ENCODE peak calls at places on chromosomes 3 and 15, in seven cellular contexts. E, V, D, R, X, F and U are unnamed samples.
A peak's percentile ranks its signal among the peaks of the same experiment; 100 is the strongest.

GRCh38 chr15:89356634-89357298 is 22.1 kb upstream of the POLG start:
- DNase-seq in V (no peak), R (no peak), X (no peak), D (no peak), E (no peak), F (peak; percentile 79), U (peak; percentile 73)

GRCh38 chr3:52655895-52656294 is 29.8 kb downstream of the PBRM1 start:
- DNase-seq in V (no peak), F (no peak), R (no peak), X (no peak), D (no peak), E (no peak), U (no peak)

GRCh38 chr15:101054991-101055390 is 135.8 kb downstream of the LRRK1 start:
- DNase-seq in E (no peak), D (no peak), V (no peak), X (no peak), R (no peak), F (peak; percentile 5), U (no peak)

GRCh38 chr3:197168606-197169005 is 129.8 kb downstream of the DLG1 start:
- DNase-seq in F (peak; percentile 39), X (no peak), E (no peak), V (peak; percentile 47), R (no peak), D (no peak), U (no peak)

GRCh38 chr3:2150576-2150975 is 51.9 kb downstream of the CNTN4 start:
- DNase-seq in F (no peak), X (no peak), R (no peak), D (no peak), E (no peak), V (no peak), U (no peak)

GRCh38 chr15:70309035-70309434 is 211.3 kb upstream of the TLE3 start:
- DNase-seq in F (no peak), E (no peak), D (no peak), X (no peak), V (no peak), R (no peak), U (no peak)

GRCh38 chr15:34841220-34841841 is 46.0 kb upstream of the ACTC1 start:
- DNase-seq in R (no peak), V (no peak), X (no peak), E (no peak), F (no peak), D (no peak), U (no peak)

GRCh38 chr3:25904248-25904647 is 114.4 kb downstream of the OXSM start:
- DNase-seq in D (no peak), E (no peak), R (no peak), X (no peak), F (no peak), V (no peak), U (peak; percentile 71)

GRCh38 chr15:96366526-96366877 is 36.0 kb downstream of the NR2F2 start:
- DNase-seq in D (no peak), R (no peak), X (no peak), F (no peak), V (no peak), E (no peak), U (no peak)

GRCh38 chr15:63593705-63594671 is 3.2 kb upstream of the FBXL22 start:
- DNase-seq in R (no peak), F (no peak), V (no peak), X (no peak), E (no peak), D (no peak), U (no peak)

GRCh38 chr3:15069441-15069840 is 4.3 kb upstream of the MRPS25 start:
- DNase-seq in E (no peak), F (no peak), X (no peak), R (no peak), D (no peak), V (no peak), U (no peak)

GRCh38 chr3:171262431-171262830 is 197.8 kb downstream of the TNIK start:
- DNase-seq in V (no peak), F (no peak), D (no peak), X (no peak), R (no peak), E (no peak), U (no peak)

GRCh38 chr3:142270407-142270806 is 45.0 kb upstream of the GK5 start:
- DNase-seq in X (no peak), V (no peak), D (no peak), R (no peak), F (no peak), E (no peak), U (no peak)

GRCh38 chr15:90730290-90730689 is 13.1 kb downstream of the BLM start:
- DNase-seq in R (no peak), E (no peak), F (no peak), V (no peak), X (no peak), D (no peak), U (no peak)

GRCh38 chr3:124351430-124352142 is 359.7 kb upstream of the ROPN1 start:
- DNase-seq in E (no peak), R (no peak), X (peak; percentile 31), F (peak; percentile 62), V (peak; percentile 18), D (peak; percentile 39), U (peak; percentile 81)

GRCh38 chr3:164174049-164174448 is 904.2 kb downstream of the SI start:
- DNase-seq in E (no peak), R (no peak), F (no peak), D (no peak), V (no peak), X (no peak), U (no peak)

GRCh38 chr3:136141891-136142290 is 54.2 kb downstream of the MSL2 start:
- DNase-seq in F (no peak), E (no peak), X (no peak), D (no peak), V (no peak), R (no peak), U (no peak)

GRCh38 chr15:90203922-90204321 is 2.8 kb downstream of the SEMA4B start:
- DNase-seq in D (no peak), R (no peak), X (no peak), F (no peak), E (no peak), V (no peak), U (no peak)

GRCh38 chr15:74845208-74845568 is 2.2 kb upstream of the ULK3 start:
- DNase-seq in D (no peak), X (no peak), R (no peak), V (no peak), E (no peak), F (no peak), U (no peak)

DNA sequence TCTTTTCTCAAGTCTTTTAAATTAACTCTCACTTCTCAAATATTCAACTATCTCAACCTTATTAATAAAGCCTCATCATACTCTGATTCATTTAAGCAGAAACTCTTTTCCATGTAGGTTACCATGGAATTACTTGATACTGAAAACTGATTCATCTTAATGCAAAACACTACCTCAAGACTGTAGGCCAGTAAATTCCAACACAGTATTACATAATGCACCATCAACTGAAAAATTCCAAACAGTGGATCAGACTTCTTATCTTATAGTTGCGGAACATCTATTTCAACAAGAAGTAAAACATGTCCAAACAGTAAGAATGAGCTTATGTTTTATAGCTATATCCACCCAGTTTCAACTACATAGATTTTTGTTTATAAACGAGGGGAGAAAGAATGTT is 124.5 kb downstream of the PEAK1 start:
- DNase-seq in F (no peak), X (no peak), R (no peak), V (no peak), E (no peak), D (no peak), U (no peak)
- TF ChIP-seq JUND in F (no peak), X (no peak), R (no peak), V (no peak), E (no peak), D (no peak), U (no peak)

DNA sequence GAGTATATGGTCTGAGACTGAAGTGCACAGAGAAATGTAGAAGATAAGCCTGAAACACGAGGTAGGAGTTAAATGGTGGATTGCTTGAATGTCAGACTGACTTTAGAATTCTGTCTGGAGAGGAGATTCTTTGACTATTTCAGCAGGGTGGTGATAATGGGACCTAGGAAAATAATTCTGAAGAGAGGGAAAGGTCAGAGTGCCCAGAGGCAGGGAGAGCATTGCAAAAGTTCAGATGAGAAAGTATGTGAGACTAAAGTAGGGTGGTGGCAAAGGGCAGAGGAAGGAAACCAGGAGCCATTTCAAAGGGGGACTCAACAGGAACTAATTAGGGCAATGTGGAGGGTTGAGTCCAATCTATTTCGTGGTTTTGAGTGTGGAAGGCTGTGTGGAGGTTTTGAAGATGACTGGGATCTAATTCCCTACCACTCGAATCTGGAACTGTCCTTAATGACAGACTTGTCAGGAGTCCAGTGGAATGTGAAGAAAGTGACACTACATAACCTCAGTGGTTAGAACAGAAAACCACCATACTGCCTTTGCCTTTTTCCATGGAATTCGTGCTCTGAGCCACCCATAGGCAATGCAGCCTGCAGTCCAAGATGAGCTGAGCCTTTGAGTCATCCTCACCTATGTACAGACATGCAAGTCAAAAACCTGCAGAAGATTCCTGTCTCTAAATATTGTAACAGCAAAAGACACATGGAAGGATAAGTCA is 16.1 kb downstream of the CPOX start:
- DNase-seq in X (no peak), R (no peak), V (no peak), D (no peak), F (no peak), E (no peak), U (no peak)
- TF ChIP-seq JUND in X (no peak), R (no peak), V (no peak), D (no peak), F (no peak), E (no peak), U (no peak)

DNA sequence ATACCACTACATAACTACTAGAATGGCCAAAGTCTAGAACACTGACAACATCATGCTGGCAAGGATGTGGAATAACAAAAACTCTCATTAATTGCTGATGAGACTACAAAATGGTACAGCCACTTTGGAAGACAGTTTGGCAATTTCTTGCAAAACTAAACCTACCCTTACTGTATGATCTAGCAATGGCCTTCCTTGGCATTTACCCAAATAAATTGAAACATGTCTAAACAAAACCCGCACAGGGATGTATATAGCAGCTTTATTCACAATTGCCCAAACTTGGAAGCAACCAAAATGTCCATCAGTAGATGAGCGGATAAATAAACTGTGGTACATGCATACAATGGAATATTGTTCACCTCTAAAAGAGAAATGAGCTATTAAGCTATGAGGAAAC is 87.9 kb upstream of the SLC24A5 start:
- DNase-seq in E (no peak), F (no peak), V (no peak), D (no peak), R (no peak), X (no peak), U (no peak)
- TF ChIP-seq JUND in E (no peak), F (no peak), V (no peak), D (no peak), R (no peak), X (no peak), U (no peak)

GRCh38 chr15:39400002-39400401 is 180.9 kb upstream of the THBS1 start:
- DNase-seq in E (no peak), D (no peak), R (no peak), F (no peak), X (no peak), V (no peak), U (no peak)

GRCh38 chr15:39400821-39401550 is 179.9 kb upstream of the THBS1 start:
- DNase-seq in V (no peak), D (no peak), X (no peak), R (no peak), F (no peak), E (no peak), U (no peak)

GRCh38 chr15:39399600-39399999 is 181.3 kb upstream of the THBS1 start:
- DNase-seq in V (no peak), E (no peak), R (no peak), D (no peak), X (no peak), F (no peak), U (no peak)

GRCh38 chr15:39396979-39397615 is 183.8 kb upstream of the THBS1 start:
- DNase-seq in V (peak; percentile 42), D (no peak), X (no peak), E (no peak), F (no peak), R (no peak), U (no peak)

GRCh38 chr15:39397883-39398282 is 183.0 kb upstream of the THBS1 start:
- DNase-seq in E (no peak), X (no peak), V (peak; percentile 40), D (no peak), R (no peak), F (no peak), U (no peak)
- TF ChIP-seq JUND in E (no peak), X (no peak), V (no peak), D (no peak), R (no peak), F (no peak), U (no peak)